ENCODE peak calls at places on chromosomes 1 and 21, in nine cellular contexts. R is cerebellar cortex; J is H4; Q is T follicular helper cell; F is Peyer's patch; E is iris pigment epithelial cell; D is NCI-H1048; Y is stimulated activated CD4-positive, alpha-beta T cell treated with anti-CD3 and anti-CD28 coated beads, Interleukin-12 subunit alpha, Interleukin-12 subunit beta, amount 100 ng/mL, for 4 hours; K is pulmonary artery endothelial cell. W is an unnamed sample.

GRCh38 chr1:155968670-155969069 is 9.7 kb downstream of the ARHGEF2 start:
- DNase-seq in R (no peak), J (no peak), Q (no peak), F (no peak), E (no peak), D (no peak), Y (no peak), K (no peak), W (no peak)

GRCh38 chr1:114648503-114648902 is 21.3 kb downstream of the DENND2C start:
- DNase-seq in R (peak; percentile 11), J (no peak), Q (no peak), F (no peak), E (no peak), D (no peak), Y (no peak), K (no peak), W (no peak)

GRCh38 chr1:151193856-151194255 is 3.9 kb upstream of the VPS72 start:
- DNase-seq in R (no peak), J (no peak), Q (no peak), F (no peak), E (no peak), D (no peak), Y (no peak), K (no peak), W (no peak)

GRCh38 chr1:158611916-158612315 is 6.8 kb downstream of the OR10Z1 start:
- DNase-seq in R (no peak), J (no peak), Q (no peak), F (no peak), E (no peak), D (no peak), Y (no peak), K (no peak), W (no peak)

GRCh38 chr1:6083801-6084467 is 38.2 kb downstream of the KCNAB2 start:
- DNase-seq in R (peak; percentile 29), J (no peak), Q (no peak), F (no peak), E (no peak), D (no peak), Y (no peak), K (no peak), W (no peak)

GRCh38 chr1:32696041-32696440 is 6.5 kb downstream of the SYNC start:
- DNase-seq in R (no peak), J (no peak), Q (no peak), F (peak; percentile 8), E (no peak), D (no peak), Y (no peak), K (no peak), W (no peak)

GRCh38 chr1:53644496-53644895 is 94.5 kb downstream of the GLIS1 start:
- DNase-seq in R (no peak), J (no peak), Q (no peak), F (peak; percentile 16), E (no peak), D (no peak), Y (no peak), K (no peak), W (no peak)

GRCh38 chr21:38159355-38159754 is 97.4 kb upstream of the KCNJ15 start:
- DNase-seq in R (peak; percentile 23), J (peak; percentile 87), Q (peak; percentile 31), F (no peak), E (peak; percentile 73), D (peak; percentile 56), Y (peak; percentile 30), K (peak; percentile 48), W (peak; percentile 44)

GRCh38 chr1:120133228-120133927 is 42.9 kb downstream of the SEC22B start:
- DNase-seq in R (no peak), J (no peak), Q (no peak), F (no peak), E (no peak), D (no peak), Y (no peak), K (no peak), W (no peak)

GRCh38 chr1:230772457-230773395 is 25.5 kb downstream of the CAPN9 start:
- DNase-seq in R (peak; percentile 92), J (peak; percentile 43), Q (no peak), F (no peak), E (peak; percentile 77), D (no peak), Y (no peak), K (no peak), W (no peak)

GRCh38 chr1:3034728-3035610 is 13.7 kb downstream of the ACTRT2 start:
- DNase-seq in R (no peak), J (no peak), Q (no peak), F (peak; percentile 37), E (no peak), D (no peak), Y (no peak), K (no peak), W (no peak)

GRCh38 chr21:41242238-41242829 is 74.3 kb upstream of the FAM3B start:
- DNase-seq in R (no peak), J (no peak), Q (no peak), F (no peak), E (no peak), D (no peak), Y (no peak), K (no peak), W (no peak)